ENCODE peak calls at places on chromosomes 12 and 14, in nine cellular contexts. Q, O, H, Y, E, G, K, F and N are unnamed samples.

GRCh38 chr12:28689398-28690175 is 459.5 kb upstream of the FAR2 start:
- DNase-seq in Q (no peak), O (no peak), H (no peak), Y (no peak), E (no peak), G (no peak), K (no peak), F (no peak), N (no peak)

GRCh38 chr14:77485901-77486678 is 12.5 kb downstream of the ISM2 start:
- DNase-seq in Q (no peak), O (no peak), H (no peak), Y (no peak), E (no peak), G (no peak), K (no peak), F (peak), N (no peak)

GRCh38 chr12:119528241-119528640 is 65.3 kb upstream of the TMEM233 start:
- DNase-seq in Q (no peak), O (no peak), H (no peak), Y (no peak), E (no peak), G (no peak), K (no peak), F (peak), N (no peak)

GRCh38 chr12:111443586-111443985 is 37.9 kb downstream of the SH2B3 start:
- DNase-seq in Q (no peak), O (no peak), H (no peak), Y (peak), E (no peak), G (no peak), K (no peak), F (peak), N (no peak)

GRCh38 chr12:15274561-15274967 is 47.7 kb upstream of the PTPRO start:
- DNase-seq in Q (no peak), O (no peak), H (no peak), Y (no peak), E (no peak), G (no peak), K (no peak), F (peak), N (no peak)

GRCh38 chr12:66965613-66966012 is 286.7 kb upstream of the GRIP1 start:
- DNase-seq in Q (peak), O (no peak), H (no peak), Y (no peak), E (no peak), G (no peak), K (no peak), F (peak), N (peak)

GRCh38 chr14:55948399-55948798 is 169.8 kb upstream of the PELI2 start:
- DNase-seq in Q (no peak), O (no peak), H (no peak), Y (no peak), E (no peak), G (no peak), K (no peak), F (no peak), N (no peak)

GRCh38 chr12:94172973-94173372 is 24.6 kb downstream of the PLXNC1 start:
- DNase-seq in Q (no peak), O (no peak), H (peak), Y (no peak), E (no peak), G (no peak), K (peak), F (peak), N (no peak)

GRCh38 chr12:77963576-77964178 is 133.0 kb downstream of the NAV3 start:
- DNase-seq in Q (no peak), O (no peak), H (no peak), Y (no peak), E (no peak), G (no peak), K (no peak), F (no peak), N (no peak)

GRCh38 chr12:12779529-12779928 is 5.9 kb upstream of the APOLD1 start:
- DNase-seq in Q (peak), O (no peak), H (no peak), Y (no peak), E (no peak), G (no peak), K (peak), F (peak), N (peak)

GRCh38 chr12:10737249-10737648 is 14.1 kb upstream of the YBX3 start:
- DNase-seq in Q (no peak), O (no peak), H (no peak), Y (no peak), E (no peak), G (no peak), K (no peak), F (no peak), N (no peak)